ENCODE peak calls at places on chromosomes 11 and 22, in four cellular contexts. M is GM23338, B is fibroblast of lung, O is lower lobe of right lung. N is an unnamed sample.

GRCh38 chr11:83159901-83160865 is 3.3 kb downstream of the PCF11 start:
- DNase-seq in M (no peak), B (peak), O (no peak), N (peak)

GRCh38 chr11:66317322-66317765 is 500 bp upstream of the CD248 start:
- DNase-seq in M (no peak), B (peak), O (no peak), N (peak)

GRCh38 chr22:31841029-31841827 is 87.4 kb downstream of the DEPDC5 start:
- DNase-seq in M (no peak), B (no peak), O (no peak), N (peak)

GRCh38 chr11:61918251-61919112 is 1.1 kb upstream of the RAB3IL1 start:
- DNase-seq in M (no peak), B (no peak), O (no peak), N (no peak)

GRCh38 chr11:106625566-106625965 is 392.7 kb downstream of the GUCY1A2 start:
- DNase-seq in M (no peak), B (peak), O (no peak), N (no peak)

GRCh38 chr22:37072673-37073072 is 21.1 kb downstream of the KCTD17 start:
- DNase-seq in M (no peak), B (no peak), O (no peak), N (no peak)

GRCh38 chr11:45458269-45458668 is 172.1 kb upstream of the SYT13 start:
- DNase-seq in M (no peak), B (no peak), O (no peak), N (no peak)

GRCh38 chr22:36012332-36012731 is 16.3 kb downstream of the RBFOX2 start:
- DNase-seq in M (no peak), B (no peak), O (no peak), N (no peak)

GRCh38 chr22:46119729-46120419 is 30.5 kb upstream of the PPARA start:
- DNase-seq in M (peak), B (peak), O (no peak), N (peak)

GRCh38 chr11:12832828-12833227 is 158.6 kb downstream of the TEAD1 start:
- DNase-seq in M (no peak), B (no peak), O (no peak), N (no peak)

GRCh38 chr22:50518628-50519027 is 6.8 kb downstream of the SCO2 start:
- DNase-seq in M (no peak), B (no peak), O (no peak), N (no peak)
- H3K4me3 ChIP-seq in M (no peak), B (no peak), O (no peak), N (no peak)

GRCh38 chr11:1731451-1732059 is 18.8 kb downstream of the IFITM10 start:
- DNase-seq in M (no peak), B (no peak), O (no peak), N (no peak)
- TF ChIP-seq CTCF in M (no peak), B (no peak), O (no peak), N (no peak)

GRCh38 chr11:134724106-134724778 is 312.2 kb upstream of the B3GAT1 start:
- DNase-seq in M (no peak), B (no peak), O (no peak), N (no peak)
- H3K4me3 ChIP-seq in M (no peak), B (no peak), O (no peak), N (no peak)

GRCh38 chr22:24952837-24953293 is 349 bp downstream of the KIAA1671 start:
- DNase-seq in M (peak), B (peak), O (peak), N (peak)
- TF ChIP-seq CTCF in M (no peak), B (no peak), O (no peak), N (no peak)

N was measured in fibroblast of villous mesenchyme.